ENCODE peak calls at places on chromosomes 13 and 19, in nine cellular contexts. E is NCI-H1436, X is kidney tubule cell, F is progenitor cell of endocrine pancreas, Z is mucosa of gallbladder, V is Kasumi-1, R is testis, S is T-helper 2 cell, M is breast epithelium. O is an unnamed sample.

GRCh38 chr19:45451181-45451849 is 16.5 kb upstream of the FOSB start:
- DNase-seq in E (no peak), M (peak), S (no peak), V (no peak), R (peak), X (peak), F (no peak), Z (no peak), O (peak)

GRCh38 chr13:98172570-98173405 is 4.3 kb downstream of the RNF113B start:
- DNase-seq in Z (no peak), V (peak), E (no peak), M (no peak), F (no peak), X (no peak), S (no peak), R (no peak), O (no peak)

GRCh38 chr19:40365613-40366401 is 17.3 kb downstream of the PLD3 start:
- DNase-seq in V (no peak), F (peak), R (peak), X (peak), Z (peak), M (peak), E (peak), S (peak), O (peak)

GRCh38 chr13:53075356-53076041 is 46.9 kb downstream of the OLFM4 start:
- DNase-seq in F (no peak), V (no peak), X (no peak), S (no peak), Z (no peak), R (no peak), E (peak), M (no peak), O (no peak)

GRCh38 chr19:13826652-13827235 is 31.5 kb downstream of the ZSWIM4 start:
- DNase-seq in E (no peak), M (no peak), F (no peak), S (no peak), V (no peak), Z (no peak), R (no peak), X (no peak), O (peak)

GRCh38 chr13:74134777-74135305 is 637 bp upstream of the KLF12 start:
- DNase-seq in X (peak), Z (no peak), M (no peak), R (peak), F (peak), V (no peak), S (peak), E (peak), O (peak)

GRCh38 chr13:98293103-98293502 is 116.0 kb upstream of the RNF113B start:
- DNase-seq in V (no peak), F (no peak), E (no peak), Z (peak), X (peak), R (no peak), M (peak), S (no peak), O (no peak)

GRCh38 chr19:54364775-54365257 is at the start of gene LAIR1:
- DNase-seq in R (no peak), S (peak), X (no peak), E (no peak), V (peak), F (no peak), M (no peak), Z (no peak), O (peak)

GRCh38 chr19:9967326-9967725 is 31.0 kb upstream of the OLFM2 start:
- DNase-seq in E (no peak), R (no peak), X (no peak), Z (no peak), F (no peak), V (no peak), M (no peak), S (no peak), O (no peak)

GRCh38 chr13:64453831-64454230 is 2776.3 kb downstream of the PCDH9 start:
- DNase-seq in Z (no peak), V (no peak), S (no peak), X (no peak), R (no peak), F (no peak), E (no peak), M (no peak), O (no peak)

GRCh38 chr13:43267916-43268315 is 244.5 kb downstream of the DNAJC15 start:
- DNase-seq in E (no peak), Z (no peak), R (no peak), X (no peak), S (no peak), V (no peak), M (no peak), F (no peak), O (no peak)

GRCh38 chr19:5603626-5604025 is 18.9 kb downstream of the SAFB2 start:
- DNase-seq in E (no peak), Z (no peak), M (no peak), X (no peak), R (no peak), F (no peak), S (no peak), V (no peak), O (no peak)

GRCh38 chr13:39462456-39462855 is 140.5 kb downstream of the LHFPL6 start:
- DNase-seq in E (no peak), Z (no peak), M (no peak), V (no peak), R (no peak), X (no peak), S (no peak), F (no peak), O (no peak)

GRCh38 chr19:44671400-44671799 is at the start of gene CEACAM19:
- DNase-seq in X (no peak), R (no peak), E (no peak), Z (no peak), F (no peak), V (no peak), S (no peak), M (peak), O (no peak)

GRCh38 chr13:95023405-95023804 is 277.8 kb downstream of the ABCC4 start:
- DNase-seq in M (no peak), S (no peak), R (no peak), Z (no peak), V (no peak), X (no peak), F (no peak), E (peak), O (no peak)

GRCh38 chr13:19713186-19713965 is 69.4 kb downstream of the PSPC1 start:
- DNase-seq in Z (no peak), F (no peak), R (no peak), M (no peak), S (no peak), E (no peak), X (peak), V (no peak), O (no peak)

GRCh38 chr19:20066861-20067260 is 10.9 kb upstream of the ZNF90 start:
- DNase-seq in F (no peak), V (no peak), E (no peak), S (no peak), Z (no peak), R (no peak), X (no peak), M (no peak), O (no peak)

GRCh38 chr19:6402834-6403608 is 10.1 kb upstream of the GTF2F1 start:
- DNase-seq in Z (no peak), R (peak), E (no peak), V (no peak), M (no peak), S (no peak), X (peak), F (no peak), O (peak)

GRCh38 chr13:67775359-67775758 is 545.2 kb upstream of the PCDH9 start:
- DNase-seq in F (no peak), X (no peak), E (no peak), S (no peak), Z (no peak), M (no peak), R (no peak), V (no peak), O (no peak)